ENCODE peak calls at places on chromosomes 5 and 9, in eight cellular contexts. Z, R, M, Q, N, W, K and D are unnamed samples.

GRCh38 chr5:80105698-80106439 is 70.7 kb downstream of the THBS4 start:
- DNase-seq in N (peak; percentile 24), R (no peak), K (no peak), W (no peak), M (no peak), Q (no peak), Z (no peak), D (no peak)

GRCh38 chr5:150637245-150638052 is 3.0 kb upstream of the SYNPO start:
- DNase-seq in N (peak; percentile 58), R (peak; percentile 85), W (peak; percentile 71), Z (no peak), M (no peak), Q (no peak), K (no peak), D (no peak)

GRCh38 chr5:160083501-160083900 is 35.7 kb downstream of the PWWP2A start:
- DNase-seq in N (no peak), Q (no peak), Z (no peak), W (no peak), R (peak; percentile 43), M (no peak), K (no peak), D (no peak)

GRCh38 chr9:136661641-136662325 is 933 bp upstream of the EGFL7 start:
- DNase-seq in Z (peak; percentile 63), R (no peak), N (no peak), W (no peak), M (no peak), Q (no peak), K (no peak), D (peak; percentile 27)

GRCh38 chr9:114491430-114492003 is 13.8 kb downstream of the WHRN start:
- DNase-seq in R (no peak), M (no peak), N (no peak), Z (no peak), Q (no peak), K (no peak), W (no peak), D (no peak)

GRCh38 chr5:135426102-135427082 is 20.8 kb downstream of the DCANP1 start:
- DNase-seq in Q (no peak), M (no peak), N (peak; percentile 76), W (no peak), K (peak; percentile 57), R (peak; percentile 49), Z (no peak), D (no peak)

GRCh38 chr9:77502568-77502967 is 145.6 kb downstream of the GNA14 start:
- DNase-seq in K (no peak), M (no peak), R (no peak), N (no peak), Z (no peak), Q (no peak), W (no peak), D (no peak)

GRCh38 chr5:10632110-10632903 is 68.4 kb downstream of the ANKRD33B start:
- DNase-seq in K (peak; percentile 80), R (peak; percentile 20), W (no peak), N (no peak), M (no peak), Q (no peak), Z (peak; percentile 71), D (no peak)

GRCh38 chr5:126023894-126024575 is 399.2 kb upstream of the GRAMD2B start:
- DNase-seq in Z (no peak), M (no peak), K (no peak), N (no peak), W (no peak), R (no peak), Q (no peak), D (no peak)

GRCh38 chr9:94812343-94812742 is 85.8 kb downstream of the AOPEP start:
- DNase-seq in Z (no peak), Q (no peak), K (no peak), W (peak; percentile 83), N (no peak), M (no peak), R (peak; percentile 36), D (no peak)

GRCh38 chr9:121568541-121569265 is 69.1 kb upstream of the GGTA1 start:
- DNase-seq in K (peak; percentile 54), M (no peak), Q (peak; percentile 57), Z (no peak), N (no peak), R (no peak), W (no peak), D (peak; percentile 80)

GRCh38 chr9:94666364-94667099 is 27.2 kb upstream of the FBP1 start:
- DNase-seq in W (no peak), Z (no peak), Q (no peak), N (no peak), M (no peak), K (peak; percentile 79), R (no peak), D (no peak)

GRCh38 chr5:78649220-78649700 is 688 bp upstream of the LHFPL2 start:
- DNase-seq in Q (peak; percentile 41), W (no peak), N (no peak), K (no peak), R (peak; percentile 37), M (no peak), Z (no peak), D (no peak)

GRCh38 chr5:111143910-111144309 is 51.8 kb downstream of the WDR36 start:
- DNase-seq in R (peak; percentile 96), M (no peak), Q (peak; percentile 61), K (no peak), N (no peak), W (no peak), Z (no peak), D (peak; percentile 66)

GRCh38 chr5:149421834-149422233 is 42.7 kb upstream of the IL17B start:
- DNase-seq in Q (no peak), R (no peak), M (no peak), Z (no peak), N (no peak), K (no peak), W (no peak), D (no peak)

GRCh38 chr5:1317921-1318565 is 23.2 kb upstream of the TERT start:
- DNase-seq in W (no peak), Q (no peak), M (no peak), K (peak; percentile 31), Z (peak; percentile 40), N (no peak), R (no peak), D (no peak)

GRCh38 chr9:122580360-122580759 is 2.8 kb downstream of the OR1L8 start:
- DNase-seq in Q (no peak), R (peak; percentile 53), W (peak; percentile 9), M (no peak), K (no peak), Z (no peak), N (no peak), D (no peak)

GRCh38 chr5:59158165-59158564 is 575.3 kb downstream of the RAB3C start:
- DNase-seq in M (no peak), K (no peak), W (no peak), R (peak; percentile 14), N (no peak), Z (no peak), Q (no peak), D (no peak)

GRCh38 chr9:134455951-134456739 is 129.9 kb downstream of the RXRA start:
- DNase-seq in Z (peak; percentile 91), Q (peak; percentile 92), K (peak; percentile 90), R (peak; percentile 95), N (no peak), W (peak; percentile 76), M (peak; percentile 97), D (peak; percentile 90)

GRCh38 chr5:35921930-35922329 is 16.5 kb downstream of the CAPSL start:
- DNase-seq in N (no peak), M (no peak), K (no peak), R (no peak), W (no peak), Q (no peak), Z (no peak), D (no peak)

GRCh38 chr5:35924122-35924949 is 14.1 kb downstream of the CAPSL start:
- DNase-seq in Q (no peak), M (no peak), W (no peak), K (no peak), N (no peak), Z (no peak), R (peak; percentile 31), D (no peak)

GRCh38 chr5:35926389-35927051 is 11.9 kb downstream of the CAPSL start:
- DNase-seq in N (peak; percentile 74), R (peak; percentile 47), W (no peak), M (peak; percentile 30), Z (no peak), K (peak; percentile 63), Q (peak; percentile 26), D (no peak)

GRCh38 chr5:35922468-35922867 is 16.0 kb downstream of the CAPSL start:
- DNase-seq in Z (no peak), R (no peak), W (no peak), K (no peak), M (no peak), Q (no peak), N (no peak), D (no peak)

GRCh38 chr5:35924950-35925722 is 13.3 kb downstream of the CAPSL start:
- DNase-seq in W (no peak), Z (peak; percentile 77), K (peak; percentile 88), R (peak; percentile 67), Q (peak; percentile 60), N (peak; percentile 74), M (no peak), D (peak; percentile 44)
- H3K4me3 ChIP-seq in W (no peak overlapping the region), Z (no peak overlapping the region), K (no peak overlapping the region), R (no peak overlapping the region), Q (no peak overlapping the region), N (no peak overlapping the region), M (peak overlapping the region; percentile 36), D (no peak overlapping the region)

GRCh38 chr5:88780731-88781130 is 102.3 kb downstream of the MEF2C start:
- DNase-seq in W (no peak), M (no peak), Q (no peak), N (no peak), Z (no peak), R (no peak), K (no peak), D (no peak)
- H3K36me3 ChIP-seq in W (no peaks in the 10 kb centered on the region), M (no peaks in the 10 kb centered on the region), Q (no peaks in the 10 kb centered on the region), N (peaks cover 5% of the 10 kb centered on the region), Z (no peaks in the 10 kb centered on the region), R (no peaks in the 10 kb centered on the region), K (no peaks in the 10 kb centered on the region), D (no peaks in the 10 kb centered on the region)

DNA sequence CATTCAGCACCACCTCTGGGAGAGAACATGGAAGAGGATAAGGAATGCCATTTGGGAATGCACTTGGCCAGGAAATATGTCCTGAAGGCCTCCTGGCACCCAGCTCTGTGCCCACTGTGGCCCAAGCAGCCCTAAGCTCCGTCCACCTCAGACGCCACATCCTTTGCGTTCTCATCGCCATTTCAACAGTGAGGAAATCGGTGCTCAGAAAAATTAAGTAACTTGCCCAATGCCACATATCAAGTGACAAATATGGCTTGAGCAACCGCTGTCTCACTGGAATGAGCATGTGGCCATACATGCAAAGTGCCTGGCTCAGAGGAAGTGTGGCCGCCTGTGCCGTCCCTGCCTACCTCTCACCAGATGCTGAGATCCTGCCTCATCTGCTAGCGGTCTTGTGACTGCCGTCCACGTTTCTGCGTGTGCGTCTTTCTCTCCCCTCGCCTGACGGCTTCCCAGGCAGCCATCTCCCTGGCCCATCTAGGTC is 984 bp upstream of the DOK3 start:
- DNase-seq in W (no peak), M (no peak), R (no peak), Q (no peak), Z (peak; percentile 85), N (no peak), K (peak; percentile 85), D (no peak)
- H3K4me3 ChIP-seq in W (no peak overlapping the region), M (no peak overlapping the region), R (no peak overlapping the region), Q (no peak overlapping the region), Z (no peak overlapping the region), N (no peak overlapping the region), K (no peak overlapping the region), D (peak overlapping the region; percentile 71)

DNA sequence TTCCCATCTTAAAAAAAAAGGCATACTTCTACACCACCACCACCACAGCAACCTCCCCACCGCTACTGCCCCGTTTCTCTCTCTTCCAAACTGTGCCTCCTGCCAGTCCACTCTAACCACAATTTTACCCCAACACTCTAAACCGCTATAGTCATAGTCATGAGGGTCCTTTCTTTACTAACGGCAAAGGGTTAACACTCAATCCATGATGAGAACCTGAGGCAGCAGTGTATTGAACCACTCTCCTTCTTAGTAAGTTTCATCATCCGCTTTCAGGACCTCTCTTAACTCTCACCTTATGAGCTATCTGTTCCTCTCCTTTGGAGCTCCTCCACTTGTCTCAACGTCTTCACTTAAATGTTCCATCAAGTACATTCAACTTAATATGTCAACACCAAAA is 34.0 kb downstream of the IDNK start:
- DNase-seq in Z (no peak), W (no peak), N (no peak), Q (no peak), R (no peak), K (no peak), M (no peak), D (no peak)
- H3K36me3 ChIP-seq in Z (peaks cover 92% of the 10 kb centered on the region), W (no peaks in the 10 kb centered on the region), N (peaks cover 30% of the 10 kb centered on the region), Q (no peaks in the 10 kb centered on the region), R (peaks cover 71% of the 10 kb centered on the region), K (no peaks in the 10 kb centered on the region), M (peaks cover 97% of the 10 kb centered on the region), D (peaks cover 16% of the 10 kb centered on the region)